ENCODE peak calls at places on chromosomes 16 and 17, in five cellular contexts. W, U, O, B and N are unnamed samples.

GRCh38 chr16:75624921-75625334 is 1.8 kb upstream of the ADAT1 start:
- DNase-seq in W (no peak), U (no peak), O (no peak), B (no peak), N (no peak)

GRCh38 chr17:77540975-77541374 is 400.2 kb downstream of the SEC14L1 start:
- DNase-seq in W (no peak), U (no peak), O (no peak), B (no peak), N (no peak)

GRCh38 chr16:60681014-60681413 is 1355.2 kb downstream of the CDH8 start:
- DNase-seq in W (no peak), U (no peak), O (no peak), B (no peak), N (no peak)

GRCh38 chr16:11498683-11499082 is 88.0 kb downstream of the LITAF start:
- DNase-seq in W (no peak), U (no peak), O (no peak), B (no peak), N (no peak)

GRCh38 chr16:27980076-27980775 is 83.3 kb downstream of the GSG1L start:
- DNase-seq in W (no peak), U (no peak), O (peak; percentile 34), B (no peak), N (peak; percentile 59)

GRCh38 chr17:55743103-55743679 is 7.7 kb upstream of the PCTP start:
- DNase-seq in W (no peak), U (peak; percentile 71), O (no peak), B (no peak), N (no peak)

GRCh38 chr16:22161999-22162657 is at the start of gene SDR42E2:
- DNase-seq in W (no peak), U (peak; percentile 57), O (no peak), B (no peak), N (peak; percentile 72)

GRCh38 chr17:13337864-13338371 is 263.8 kb downstream of the HS3ST3A1 start:
- DNase-seq in W (peak; percentile 59), U (no peak), O (no peak), B (no peak), N (no peak)

GRCh38 chr16:47787695-47788094 is 326.6 kb downstream of the PHKB start:
- DNase-seq in W (peak; percentile 21), U (no peak), O (no peak), B (no peak), N (no peak)

GRCh38 chr16:28258571-28258970 is 33.8 kb upstream of the SBK1 start:
- DNase-seq in W (peak; percentile 36), U (no peak), O (no peak), B (no peak), N (no peak)

GRCh38 chr17:78753316-78754250 is 28.5 kb downstream of the CYTH1 start:
- DNase-seq in W (no peak), U (no peak), O (no peak), B (no peak), N (no peak)

GRCh38 chr17:19346351-19347255 is 15.9 kb downstream of the B9D1 start:
- DNase-seq in W (peak; percentile 72), U (peak; percentile 44), O (peak; percentile 71), B (peak; percentile 71), N (peak; percentile 47)

GRCh38 chr17:7177954-7178477 is 1.2 kb downstream of the ASGR1 start:
- DNase-seq in W (no peak), U (no peak), O (no peak), B (peak; percentile 90), N (no peak)

GRCh38 chr16:8355714-8356113 is 234.6 kb downstream of the TMEM114 start:
- DNase-seq in W (no peak), U (no peak), O (no peak), B (no peak), N (no peak)

GRCh38 chr17:10875984-10876555 is 38.2 kb upstream of the PIRT start:
- DNase-seq in W (peak; percentile 68), U (peak; percentile 56), O (no peak), B (no peak), N (peak; percentile 64)

GRCh38 chr16:11972128-11972527 is 4.4 kb upstream of the SNX29 start:
- DNase-seq in W (peak; percentile 56), U (no peak), O (no peak), B (no peak), N (no peak)

GRCh38 chr17:40345161-40346034 is 19.1 kb downstream of the GJD3 start:
- DNase-seq in W (peak; percentile 66), U (peak; percentile 92), O (peak; percentile 90), B (peak; percentile 92), N (peak; percentile 88)

GRCh38 chr17:19753049-19753444 is 4.9 kb upstream of the ALDH3A1 start:
- DNase-seq in W (no peak), U (peak; percentile 84), O (peak; percentile 80), B (peak; percentile 93), N (peak; percentile 91)

GRCh38 chr16:89893642-89894548 is 20.5 kb downstream of the TCF25 start:
- DNase-seq in W (no peak), U (no peak), O (no peak), B (no peak), N (no peak)

GRCh38 chr17:79948918-79949645 is 86.6 kb downstream of the TBC1D16 start:
- DNase-seq in W (peak; percentile 58), U (no peak), O (peak; percentile 65), B (peak; percentile 46), N (peak; percentile 61)

GRCh38 chr16:16163571-16163970 is 59.7 kb downstream of the ABCC6 start:
- DNase-seq in W (no peak), U (no peak), O (no peak), B (no peak), N (no peak)

GRCh38 chr17:49061524-49061943 is 64.3 kb downstream of the IGF2BP1 start:
- DNase-seq in W (no peak), U (no peak), O (no peak), B (no peak), N (no peak)

GRCh38 chr17:76122411-76123126 is 18.5 kb downstream of the FOXJ1 start:
- DNase-seq in W (no peak), U (no peak), O (no peak), B (no peak), N (no peak)

GRCh38 chr16:51416921-51417320 is 265.9 kb upstream of the SALL1 start:
- DNase-seq in W (no peak), U (no peak), O (no peak), B (no peak), N (no peak)

GRCh38 chr17:42679492-42680330 is 1.9 kb downstream of the CCR10 start:
- DNase-seq in W (peak; percentile 79), U (peak; percentile 90), O (peak; percentile 96), B (peak; percentile 87), N (peak; percentile 90)
- H3K4me3 ChIP-seq in W (peak overlapping the region; percentile 33), U (peak overlapping the region; percentile 70), O (peak overlapping the region; percentile 79), B (peak overlapping the region; percentile 45), N (peak overlapping the region; percentile 89)

GRCh38 chr16:20850981-20851380 is 44.7 kb downstream of the REXO5 start:
- DNase-seq in W (no peak), U (no peak), O (no peak), B (no peak), N (no peak)
- H3K27ac ChIP-seq in W (peak overlapping the region; percentile 76), U (peak overlapping the region; percentile 61), O (peak overlapping the region; percentile 60), B (no peak overlapping the region), N (peak overlapping the region; percentile 89)

DNA sequence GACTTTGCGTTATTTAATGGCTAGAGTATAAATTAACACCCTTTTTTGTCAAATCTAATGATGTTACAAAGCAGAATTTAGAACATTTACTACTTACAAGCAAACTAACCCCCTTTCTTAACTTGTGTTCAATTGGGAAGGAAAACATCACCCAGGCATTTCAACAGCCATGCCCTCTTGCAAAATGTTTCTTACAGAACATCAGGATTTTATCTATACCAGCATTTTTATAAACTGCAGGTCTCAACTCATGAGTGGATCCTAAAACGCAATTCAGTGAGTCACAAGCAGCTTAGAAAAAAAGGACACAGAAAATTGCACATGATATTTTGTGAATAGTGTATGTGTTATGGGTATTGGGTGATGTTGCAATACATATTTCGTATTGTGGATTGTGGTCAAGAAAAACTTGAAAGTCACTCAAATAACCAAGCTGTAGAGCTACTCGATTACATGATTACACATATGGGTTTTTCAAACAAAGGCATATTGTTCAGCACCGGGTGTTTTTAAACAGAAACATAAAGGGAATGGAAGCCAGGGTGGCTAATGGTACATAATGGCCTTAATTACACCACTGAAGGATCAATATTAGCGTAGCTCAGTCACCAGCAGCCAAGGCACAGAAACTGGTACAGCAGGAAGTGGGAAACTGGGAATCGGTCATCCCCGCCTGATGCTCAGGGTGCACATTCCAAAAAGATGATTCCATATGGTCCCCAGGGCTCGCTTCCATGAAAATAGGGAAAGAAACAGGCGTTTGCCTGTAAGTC is 1.4 kb downstream of the WIPI1 start:
- DNase-seq in W (no peak), U (no peak), O (no peak), B (no peak), N (no peak)
- H3K4me3 ChIP-seq in W (peak overlapping the region; percentile 75), U (peak overlapping the region; percentile 82), O (peak overlapping the region; percentile 89), B (peak overlapping the region; percentile 78), N (peak overlapping the region; percentile 85)

DNA sequence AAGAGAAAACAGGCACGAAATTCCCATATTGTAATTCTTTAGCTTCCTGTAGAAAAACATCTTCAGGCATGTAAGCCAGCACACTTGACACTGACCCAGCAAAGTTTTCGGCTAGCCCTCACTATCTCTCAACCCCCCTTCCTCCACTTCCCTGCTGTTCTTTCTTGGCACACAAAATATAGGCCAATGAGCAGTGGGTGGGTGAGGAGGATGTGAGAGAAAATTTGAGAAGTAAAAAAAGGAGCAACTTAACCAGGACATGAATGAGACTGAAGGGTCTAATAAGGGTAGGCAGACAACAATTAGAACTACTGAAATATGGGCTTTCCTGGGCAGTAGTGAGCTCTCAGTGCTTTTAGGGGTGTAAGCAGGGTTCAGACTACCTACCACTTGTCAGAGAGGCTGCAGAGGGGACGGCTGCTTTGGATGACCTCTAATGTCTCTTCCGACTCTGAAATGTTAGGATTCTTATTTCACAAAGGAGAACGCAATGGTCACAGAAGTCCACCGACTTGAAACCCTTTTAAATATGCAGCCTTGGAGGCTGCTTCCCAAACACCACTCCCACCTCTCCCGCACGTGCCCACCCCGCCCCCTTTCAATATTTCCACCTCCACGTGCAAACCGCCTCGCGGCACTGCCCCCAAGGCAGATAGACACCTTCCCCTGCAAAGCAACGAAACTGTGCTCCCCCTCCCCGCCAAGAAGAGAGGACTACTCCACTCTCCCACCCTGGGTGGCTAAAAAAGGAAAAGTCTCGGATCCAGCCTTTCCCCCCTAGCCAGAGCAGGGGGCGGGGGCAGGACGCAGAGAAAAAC is 884 bp downstream of the MBTD1 start:
- DNase-seq in W (peak; percentile 63), U (peak; percentile 55), O (peak; percentile 85), B (peak; percentile 59), N (no peak)
- H3K27ac ChIP-seq in W (peak overlapping the region; percentile 98), U (peak overlapping the region; percentile 97), O (peak overlapping the region; percentile 99), B (peak overlapping the region; percentile 97), N (peak overlapping the region; percentile 95)

DNA sequence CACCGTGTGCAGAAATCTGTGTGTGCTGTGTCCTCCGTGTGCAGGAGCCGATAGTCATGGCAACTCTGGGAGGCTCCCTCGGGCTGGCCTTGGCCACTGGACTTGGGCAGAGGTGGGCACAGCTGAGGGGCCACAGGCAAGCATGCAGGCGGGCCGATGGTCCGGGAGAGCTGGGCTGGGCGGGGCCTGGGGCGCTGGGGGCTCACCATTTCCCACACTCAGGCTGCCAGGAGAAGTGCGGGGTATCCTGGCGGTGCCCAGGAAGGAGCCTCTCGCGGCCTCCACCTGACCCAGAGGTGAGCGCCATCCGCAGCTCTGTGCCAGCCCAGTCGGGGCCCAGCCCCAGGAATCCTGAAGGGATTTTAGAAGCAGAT is 28.4 kb downstream of the BAHCC1 start:
- DNase-seq in W (no peak), U (no peak), O (no peak), B (no peak), N (no peak)
- H3K4me3 ChIP-seq in W (no peak overlapping the region), U (no peak overlapping the region), O (no peak overlapping the region), B (no peak overlapping the region), N (no peak overlapping the region)